ENCODE peak calls at places on chromosomes 1 and 21, in seven cellular contexts. P is HFFc6; Z is fibroblast of the aortic adventitia; D is fibroblast of lung; S is activated T-cell treated with anti-CD3 and anti-CD28 coated beads for 24 hours; K is CD4-positive, alpha-beta memory T cell; W is WTC11. G is an unnamed sample.

GRCh38 chr1:121418369-121419049 is 233.7 kb downstream of the SRGAP2C start:
- DNase-seq in W (peak), D (no peak), S (no peak), Z (no peak), K (no peak), P (no peak), G (no peak)

GRCh38 chr1:205258313-205259176 is 30.8 kb downstream of the TMCC2 start:
- DNase-seq in Z (no peak), W (no peak), K (no peak), P (peak), D (peak), S (no peak), G (peak)

GRCh38 chr1:29498126-29499100 is 262.1 kb downstream of the PTPRU start:
- DNase-seq in Z (no peak), P (peak), W (no peak), S (no peak), D (no peak), K (no peak), G (no peak)

GRCh38 chr1:13784971-13785370 is 85.0 kb downstream of the PRDM2 start:
- DNase-seq in W (no peak), Z (no peak), K (no peak), D (no peak), S (no peak), P (peak), G (peak)

GRCh38 chr1:31412732-31413404 is at the start of gene SERINC2:
- DNase-seq in K (peak), P (no peak), S (no peak), D (no peak), W (peak), Z (no peak), G (peak)

GRCh38 chr1:214842856-214843255 is 239.7 kb upstream of the KCNK2 start:
- DNase-seq in S (no peak), Z (peak), K (no peak), D (no peak), P (peak), W (no peak), G (peak)

GRCh38 chr1:18200136-18200717 is 92.6 kb downstream of the IGSF21 start:
- DNase-seq in K (no peak), S (no peak), Z (no peak), W (peak), P (no peak), D (no peak), G (no peak)

GRCh38 chr1:31418626-31419025 is 5.6 kb downstream of the SERINC2 start:
- DNase-seq in D (no peak), P (no peak), W (no peak), Z (no peak), S (no peak), K (no peak), G (no peak)

GRCh38 chr1:182357913-182358312 is 33.7 kb downstream of the GLUL start:
- DNase-seq in K (no peak), S (no peak), P (no peak), Z (no peak), W (no peak), D (no peak), G (no peak)

GRCh38 chr1:79044974-79045650 is 38.6 kb upstream of the ADGRL4 start:
- DNase-seq in K (no peak), Z (peak), S (no peak), P (no peak), W (peak), D (no peak), G (no peak)

GRCh38 chr1:209929751-209930150 is 8.3 kb upstream of the SYT14 start:
- DNase-seq in P (peak), W (no peak), Z (peak), S (no peak), D (no peak), K (no peak), G (peak)

GRCh38 chr1:72285074-72285425 is 2.7 kb upstream of the NEGR1 start:
- DNase-seq in K (no peak), Z (no peak), P (no peak), S (no peak), D (no peak), W (no peak), G (no peak)

GRCh38 chr1:110612060-110612745 is 6.0 kb upstream of the KCNA2 start:
- DNase-seq in D (no peak), K (no peak), W (no peak), Z (no peak), P (no peak), S (no peak), G (no peak)

GRCh38 chr1:45304311-45305081 is 22.2 kb upstream of the HPDL start:
- DNase-seq in W (no peak), K (no peak), S (no peak), P (no peak), Z (no peak), D (peak), G (peak)

GRCh38 chr1:202317941-202318925 is 23.5 kb downstream of the UBE2T start:
- DNase-seq in S (no peak), Z (no peak), W (no peak), K (no peak), D (no peak), P (no peak), G (no peak)

GRCh38 chr1:154784924-154785531 is 85.1 kb downstream of the KCNN3 start:
- DNase-seq in P (no peak), Z (no peak), D (no peak), K (peak), W (no peak), S (peak), G (no peak)

GRCh38 chr1:195899762-195900352 is 708.4 kb downstream of the KCNT2 start:
- DNase-seq in W (no peak), Z (peak), K (no peak), D (peak), P (peak), S (no peak), G (peak)

GRCh38 chr21:41928621-41929220 is 25.1 kb downstream of the C2CD2 start:
- DNase-seq in S (no peak), K (no peak), P (no peak), D (no peak), Z (no peak), W (no peak), G (no peak)

GRCh38 chr1:21891621-21892479 is 45.3 kb downstream of the HSPG2 start:
- DNase-seq in S (no peak), Z (no peak), K (no peak), W (no peak), P (no peak), D (no peak), G (no peak)

G was measured in foreskin fibroblast.